ENCODE peak calls at places on chromosome 5, in ten cellular contexts. R is spleen; N is activated naive CD8-positive, alpha-beta T cell treated with anti-CD3 and anti-CD28 coated beads, Interleukin-2, amount 50 U/mL, for 16 hours; P is activated T-helper 1 cell treated with anti-CD3 and anti-CD28 coated beads, Interleukin-2, amount 50 U/mL, for 16 hours; E is activated CD4-positive, alpha-beta T cell treated with anti-CD3 and anti-CD28 coated beads for 48 hours; Z is activated CD8-positive, alpha-beta memory T cell treated with anti-CD3 and anti-CD28 coated beads for 1 hour; X is CD8-positive, alpha-beta T cell; B is iris pigment epithelial cell; O is stimulated activated CD4-positive, alpha-beta T cell treated with anti-CD3 and anti-CD28 coated beads, Interleukin-15, amount 100 ng/mL, for 1 hour; Y is CD8-positive, alpha-beta memory T cell. D is an unnamed sample.

GRCh38 chr5:27821681-27822080 is 783.3 kb upstream of the CDH9 start:
- DNase-seq in Z (no peak), N (no peak), B (peak; percentile 29), R (no peak), X (no peak), O (no peak), E (no peak), Y (no peak), P (no peak), D (no peak)

GRCh38 chr5:142330026-142330425 is 5.2 kb upstream of the SPRY4 start:
- DNase-seq in O (no peak), Z (no peak), B (no peak), N (no peak), X (no peak), Y (no peak), R (no peak), P (no peak), E (no peak), D (no peak)

GRCh38 chr5:111775224-111775623 is 18.2 kb upstream of the NREP start:
- DNase-seq in Z (no peak), X (no peak), O (no peak), B (peak; percentile 88), R (no peak), P (no peak), N (no peak), Y (no peak), E (no peak), D (no peak)

GRCh38 chr5:160390787-160391696 is 8.8 kb downstream of the FAM200C start:
- DNase-seq in Y (peak; percentile 7), N (no peak), R (no peak), X (no peak), E (no peak), Z (no peak), B (peak; percentile 31), P (no peak), O (no peak), D (no peak)

GRCh38 chr5:176534640-176535039 is 2.6 kb downstream of the RNF44 start:
- DNase-seq in Y (no peak), R (peak; percentile 81), P (no peak), N (no peak), O (no peak), E (no peak), Z (no peak), X (no peak), B (no peak), D (no peak)

GRCh38 chr5:33180900-33181299 is 259.9 kb upstream of the TARS1 start:
- DNase-seq in X (no peak), P (no peak), B (peak; percentile 58), R (no peak), Y (no peak), Z (no peak), E (no peak), O (no peak), N (no peak), D (no peak)

GRCh38 chr5:181189962-181190710 is 14.9 kb downstream of the TRIM7 start:
- DNase-seq in X (peak; percentile 44), P (peak; percentile 12), N (no peak), E (peak; percentile 61), O (no peak), R (peak; percentile 87), B (no peak), Z (no peak), Y (no peak), D (no peak)

GRCh38 chr5:1005362-1005851 is 3.2 kb upstream of the NKD2 start:
- DNase-seq in B (no peak), R (peak; percentile 72), P (no peak), E (peak; percentile 0), Z (no peak), O (no peak), X (peak; percentile 2), Y (no peak), N (no peak), D (no peak)

GRCh38 chr5:98836175-98836574 is 62.7 kb downstream of the RGMB start:
- DNase-seq in Y (no peak), P (no peak), Z (no peak), N (no peak), E (no peak), R (no peak), X (no peak), O (no peak), B (no peak), D (no peak)

GRCh38 chr5:96661101-96661840 is 905 bp upstream of the CAST start:
- DNase-seq in N (no peak), R (peak; percentile 78), Y (peak; percentile 64), Z (no peak), X (peak; percentile 41), B (peak; percentile 64), P (no peak), E (peak; percentile 42), O (peak; percentile 8), D (no peak)

GRCh38 chr5:141001466-141001853 is 35.2 kb downstream of the PCDHAC2 start:
- DNase-seq in N (no peak), R (no peak), Y (no peak), Z (no peak), O (no peak), X (no peak), P (no peak), E (no peak), B (no peak), D (no peak)

GRCh38 chr5:132342291-132343180 is 27.0 kb upstream of the SLC22A5 start:
- DNase-seq in N (no peak), P (no peak), B (no peak), X (no peak), O (no peak), E (no peak), Y (no peak), Z (no peak), R (no peak), D (no peak)

GRCh38 chr5:78286288-78286687 is 8.2 kb downstream of the AP3B1 start:
- DNase-seq in O (no peak), E (no peak), Y (no peak), N (no peak), B (peak; percentile 48), X (no peak), P (no peak), R (no peak), Z (no peak), D (no peak)

GRCh38 chr5:9861664-9862256 is 231.6 kb upstream of the TAS2R1 start:
- DNase-seq in N (no peak), Y (no peak), B (no peak), X (no peak), Z (no peak), P (no peak), R (no peak), O (no peak), E (no peak), D (no peak)